ENCODE peak calls at places on chromosomes 5 and 9, in five cellular contexts. R is H9, T is trophoblast cell, K is mesenchymal stem cell, O is neuronal stem cell. U is an unnamed sample.

GRCh38 chr5:93299596-93300308 is 281.3 kb downstream of the NR2F1-AS1 start:
- DNase-seq in T (no peak), R (peak; percentile 39), K (no peak), O (peak; percentile 92), U (peak; percentile 71)

GRCh38 chr5:5560016-5560415 is 137.5 kb downstream of the ICE1 start:
- DNase-seq in T (no peak), R (no peak), O (no peak), K (no peak), U (peak; percentile 70)

GRCh38 chr5:88518131-88519016 is 249.7 kb upstream of the TMEM161B start:
- DNase-seq in R (no peak), O (no peak), K (no peak), T (no peak), U (no peak)

GRCh38 chr9:114416290-114416689 is 28.5 kb upstream of the AKNA start:
- DNase-seq in R (no peak), O (no peak), K (no peak), T (no peak), U (no peak)

GRCh38 chr5:134539732-134540131 is 14.3 kb downstream of the JADE2 start:
- DNase-seq in R (peak; percentile 96), K (no peak), T (no peak), O (no peak), U (peak; percentile 99)

GRCh38 chr9:2257530-2257929 is 242.4 kb downstream of the SMARCA2 start:
- DNase-seq in K (no peak), O (no peak), T (no peak), R (no peak), U (no peak)

GRCh38 chr5:96548941-96549340 is 113.2 kb upstream of the CAST start:
- DNase-seq in K (no peak), O (no peak), R (no peak), T (no peak), U (no peak)

GRCh38 chr5:43437062-43437660 is 25.0 kb upstream of the CCL28 start:
- DNase-seq in K (no peak), O (no peak), T (no peak), R (no peak), U (no peak)

GRCh38 chr5:39584921-39585320 is 160.1 kb upstream of the DAB2 start:
- DNase-seq in T (peak; percentile 4), O (no peak), K (no peak), R (no peak), U (no peak)

GRCh38 chr9:100739208-100739607 is 161.3 kb downstream of the CAVIN4 start:
- DNase-seq in R (no peak), O (no peak), K (no peak), T (peak; percentile 33), U (no peak)

GRCh38 chr9:91034976-91035824 is 233.6 kb downstream of the SYK start:
- DNase-seq in K (no peak), R (no peak), T (no peak), O (no peak), U (no peak)

GRCh38 chr9:120440791-120441190 is 139.2 kb downstream of the CDK5RAP2 start:
- DNase-seq in T (peak; percentile 48), R (no peak), K (no peak), O (no peak), U (no peak)

GRCh38 chr9:120439147-120439546 is 140.8 kb downstream of the CDK5RAP2 start:
- DNase-seq in K (no peak), T (no peak), O (peak; percentile 2), R (peak; percentile 61), U (peak; percentile 57)

GRCh38 chr9:120436937-120437592 is 142.9 kb downstream of the CDK5RAP2 start:
- DNase-seq in K (no peak), R (no peak), O (no peak), T (no peak), U (no peak)

GRCh38 chr9:120435066-120435465 is 144.9 kb downstream of the CDK5RAP2 start:
- DNase-seq in K (peak; percentile 77), O (no peak), R (no peak), T (no peak), U (no peak)

GRCh38 chr9:120438111-120438510 is 141.9 kb downstream of the CDK5RAP2 start:
- DNase-seq in R (no peak), K (peak; percentile 50), T (no peak), O (no peak), U (no peak)
- H3K18ac ChIP-seq in R (no peak overlapping the region), K (no peak overlapping the region), T (no peak overlapping the region), O (no peak overlapping the region), U (no peak overlapping the region)

DNA sequence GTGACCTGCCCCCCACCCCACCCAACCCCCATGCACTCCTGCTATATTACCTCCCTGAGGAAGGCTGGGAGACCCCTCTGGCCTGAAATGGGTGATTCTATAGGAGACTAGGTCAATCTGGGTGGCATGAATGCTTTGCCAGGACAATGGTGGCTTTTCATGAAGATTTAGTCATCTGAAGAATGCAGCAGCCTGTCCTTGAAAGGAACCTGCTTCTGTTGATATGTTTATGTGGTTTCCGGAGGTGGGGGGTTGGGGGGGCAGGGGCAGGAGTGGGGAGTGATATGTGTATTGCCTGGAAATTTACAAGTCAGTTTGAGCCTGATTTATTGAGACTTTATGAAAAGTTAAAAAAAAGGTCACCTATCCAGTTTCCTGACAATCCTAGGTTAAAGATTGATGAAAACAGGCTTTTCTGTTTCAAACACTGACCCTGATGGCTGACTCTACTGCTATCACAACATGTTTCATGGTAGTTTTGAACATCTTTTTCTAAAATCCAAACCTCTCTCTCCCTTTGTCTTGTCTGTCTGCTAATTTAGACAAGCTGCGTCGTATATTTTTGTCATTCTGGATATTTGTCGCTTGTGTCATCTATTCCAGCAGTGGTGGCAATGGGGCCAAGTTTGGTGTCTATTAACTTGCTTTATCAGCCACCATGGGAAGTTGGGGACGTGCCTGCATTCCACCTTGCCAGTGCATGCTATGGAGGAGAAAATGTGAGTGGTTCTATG is 153.7 kb upstream of the EGFLAM start:
- DNase-seq in T (no peak), O (peak; percentile 20), R (peak; percentile 82), K (peak; percentile 47), U (peak; percentile 80)
- H3K18ac ChIP-seq in T (no peak overlapping the region), O (no peak overlapping the region), R (no peak overlapping the region), K (peak overlapping the region; percentile 2), U (peak overlapping the region; percentile 44)

GRCh38 chr9:87603854-87604490 is 106.3 kb downstream of the DAPK1 start:
- DNase-seq in K (no peak), T (no peak), R (no peak), O (no peak), U (no peak)
- H3K18ac ChIP-seq in K (no peak overlapping the region), T (no peak overlapping the region), R (no peak overlapping the region), O (no peak overlapping the region), U (no peak overlapping the region)

GRCh38 chr5:1519631-1520141 is 4.1 kb downstream of the LPCAT1 start:
- DNase-seq in R (no peak), K (no peak), O (no peak), T (no peak), U (no peak)
- H3K18ac ChIP-seq in R (no peak overlapping the region), K (no peak overlapping the region), O (peak overlapping the region; percentile 38), T (peak overlapping the region; percentile 39), U (no peak overlapping the region)

GRCh38 chr9:92483896-92484545 is 1.7 kb upstream of the ASPN start:
- DNase-seq in O (no peak), R (no peak), T (no peak), K (peak; percentile 55), U (no peak)
- H3K18ac ChIP-seq in O (no peak overlapping the region), R (no peak overlapping the region), T (no peak overlapping the region), K (peak overlapping the region; percentile 90), U (no peak overlapping the region)